ENCODE peak calls at places on chromosome 17, in eight cellular contexts. One of them, this sample, is unnamed.

GRCh38 chr17:62064791-62065563 is at the start of gene MED13:
- DNase-seq in NCI-H1105 treated with DMSO at 0.1 percent for 48 hours: peak
- DNase-seq in choroid plexus epithelial cell: peak
- DNase-seq in activated CD4-positive, alpha-beta T cell treated with anti-CD3 and anti-CD28 coated beads, Interleukin-2, amount 10 ng/mL, durations not matched to agents 7 days and 5 days: peak
- DNase-seq in stimulated activated naive B cell treated with anti-CD40 and anti-IgM and Interleukin-4, amounts not matched to agents 10 μg/mL and 1 μg/mL and 100 μg/mL, for 72 hours: peak
- DNase-seq in endothelial cell: peak
- DNase-seq in NCI-H1436: peak
- DNase-seq in GM10248: peak
- DNase-seq in this sample: peak

GRCh38 chr17:44004761-44005526 is 522 bp downstream of the NAGS start:
- DNase-seq in activated CD4-positive, alpha-beta T cell treated with anti-CD3 and anti-CD28 coated beads, Interleukin-2, amount 10 ng/mL, durations not matched to agents 7 days and 5 days: no peak
- DNase-seq in endothelial cell: peak
- DNase-seq in GM10248: no peak
- DNase-seq in stimulated activated naive B cell treated with anti-CD40 and anti-IgM and Interleukin-4, amounts not matched to agents 10 μg/mL and 1 μg/mL and 100 μg/mL, for 72 hours: no peak
- DNase-seq in NCI-H1436: no peak
- DNase-seq in choroid plexus epithelial cell: no peak
- DNase-seq in NCI-H1105 treated with DMSO at 0.1 percent for 48 hours: no peak
- DNase-seq in this sample: no peak

GRCh38 chr17:29577009-29577777 is 8.7 kb downstream of the TP53I13 start:
- DNase-seq in NCI-H1105 treated with DMSO at 0.1 percent for 48 hours: no peak
- DNase-seq in GM10248: no peak
- DNase-seq in stimulated activated naive B cell treated with anti-CD40 and anti-IgM and Interleukin-4, amounts not matched to agents 10 μg/mL and 1 μg/mL and 100 μg/mL, for 72 hours: no peak
- DNase-seq in choroid plexus epithelial cell: no peak
- DNase-seq in activated CD4-positive, alpha-beta T cell treated with anti-CD3 and anti-CD28 coated beads, Interleukin-2, amount 10 ng/mL, durations not matched to agents 7 days and 5 days: no peak
- DNase-seq in NCI-H1436: no peak
- DNase-seq in endothelial cell: no peak
- DNase-seq in this sample: no peak

GRCh38 chr17:17804007-17804406 is 32.8 kb downstream of the SREBF1 start:
- DNase-seq in NCI-H1436: no peak
- DNase-seq in NCI-H1105 treated with DMSO at 0.1 percent for 48 hours: no peak
- DNase-seq in stimulated activated naive B cell treated with anti-CD40 and anti-IgM and Interleukin-4, amounts not matched to agents 10 μg/mL and 1 μg/mL and 100 μg/mL, for 72 hours: no peak
- DNase-seq in GM10248: no peak
- DNase-seq in activated CD4-positive, alpha-beta T cell treated with anti-CD3 and anti-CD28 coated beads, Interleukin-2, amount 10 ng/mL, durations not matched to agents 7 days and 5 days: no peak
- DNase-seq in choroid plexus epithelial cell: no peak
- DNase-seq in endothelial cell: no peak
- DNase-seq in this sample: no peak

GRCh38 chr17:2292100-2292499 is 11.5 kb downstream of the SMG6 start:
- DNase-seq in NCI-H1105 treated with DMSO at 0.1 percent for 48 hours: no peak
- DNase-seq in stimulated activated naive B cell treated with anti-CD40 and anti-IgM and Interleukin-4, amounts not matched to agents 10 μg/mL and 1 μg/mL and 100 μg/mL, for 72 hours: no peak
- DNase-seq in activated CD4-positive, alpha-beta T cell treated with anti-CD3 and anti-CD28 coated beads, Interleukin-2, amount 10 ng/mL, durations not matched to agents 7 days and 5 days: no peak
- DNase-seq in NCI-H1436: no peak
- DNase-seq in choroid plexus epithelial cell: peak
- DNase-seq in endothelial cell: no peak
- DNase-seq in GM10248: no peak
- DNase-seq in this sample: no peak

GRCh38 chr17:42055496-42055895 is 5.1 kb upstream of the C17orf113 start:
- DNase-seq in endothelial cell: no peak
- DNase-seq in activated CD4-positive, alpha-beta T cell treated with anti-CD3 and anti-CD28 coated beads, Interleukin-2, amount 10 ng/mL, durations not matched to agents 7 days and 5 days: no peak
- DNase-seq in choroid plexus epithelial cell: no peak
- DNase-seq in GM10248: no peak
- DNase-seq in NCI-H1436: no peak
- DNase-seq in NCI-H1105 treated with DMSO at 0.1 percent for 48 hours: no peak
- DNase-seq in stimulated activated naive B cell treated with anti-CD40 and anti-IgM and Interleukin-4, amounts not matched to agents 10 μg/mL and 1 μg/mL and 100 μg/mL, for 72 hours: no peak
- DNase-seq in this sample: no peak

GRCh38 chr17:73292031-73292531 is 19.7 kb downstream of the CDC42EP4 start:
- DNase-seq in NCI-H1105 treated with DMSO at 0.1 percent for 48 hours: no peak
- DNase-seq in choroid plexus epithelial cell: peak
- DNase-seq in GM10248: no peak
- DNase-seq in stimulated activated naive B cell treated with anti-CD40 and anti-IgM and Interleukin-4, amounts not matched to agents 10 μg/mL and 1 μg/mL and 100 μg/mL, for 72 hours: no peak
- DNase-seq in endothelial cell: no peak
- DNase-seq in activated CD4-positive, alpha-beta T cell treated with anti-CD3 and anti-CD28 coated beads, Interleukin-2, amount 10 ng/mL, durations not matched to agents 7 days and 5 days: no peak
- DNase-seq in NCI-H1436: no peak
- DNase-seq in this sample: no peak

GRCh38 chr17:34728771-34729310 is 149.5 kb downstream of the TMEM132E start:
- DNase-seq in GM10248: no peak
- DNase-seq in NCI-H1436: no peak
- DNase-seq in choroid plexus epithelial cell: no peak
- DNase-seq in NCI-H1105 treated with DMSO at 0.1 percent for 48 hours: no peak
- DNase-seq in activated CD4-positive, alpha-beta T cell treated with anti-CD3 and anti-CD28 coated beads, Interleukin-2, amount 10 ng/mL, durations not matched to agents 7 days and 5 days: no peak
- DNase-seq in stimulated activated naive B cell treated with anti-CD40 and anti-IgM and Interleukin-4, amounts not matched to agents 10 μg/mL and 1 μg/mL and 100 μg/mL, for 72 hours: no peak
- DNase-seq in endothelial cell: no peak
- DNase-seq in this sample: no peak

GRCh38 chr17:58338907-58339774 is 10.5 kb upstream of the TSPOAP1 start:
- DNase-seq in stimulated activated naive B cell treated with anti-CD40 and anti-IgM and Interleukin-4, amounts not matched to agents 10 μg/mL and 1 μg/mL and 100 μg/mL, for 72 hours: peak
- DNase-seq in choroid plexus epithelial cell: peak
- DNase-seq in endothelial cell: peak
- DNase-seq in NCI-H1105 treated with DMSO at 0.1 percent for 48 hours: no peak
- DNase-seq in activated CD4-positive, alpha-beta T cell treated with anti-CD3 and anti-CD28 coated beads, Interleukin-2, amount 10 ng/mL, durations not matched to agents 7 days and 5 days: peak
- DNase-seq in GM10248: peak
- DNase-seq in NCI-H1436: no peak
- DNase-seq in this sample: no peak

GRCh38 chr17:82297280-82297803 is 20.1 kb downstream of the CD7 start:
- DNase-seq in GM10248: peak
- DNase-seq in choroid plexus epithelial cell: peak
- DNase-seq in stimulated activated naive B cell treated with anti-CD40 and anti-IgM and Interleukin-4, amounts not matched to agents 10 μg/mL and 1 μg/mL and 100 μg/mL, for 72 hours: peak
- DNase-seq in endothelial cell: no peak
- DNase-seq in NCI-H1436: no peak
- DNase-seq in NCI-H1105 treated with DMSO at 0.1 percent for 48 hours: no peak
- DNase-seq in activated CD4-positive, alpha-beta T cell treated with anti-CD3 and anti-CD28 coated beads, Interleukin-2, amount 10 ng/mL, durations not matched to agents 7 days and 5 days: peak
- DNase-seq in this sample: no peak

GRCh38 chr17:80961931-80962330 is 29.7 kb upstream of the CHMP6 start:
- DNase-seq in endothelial cell: no peak
- DNase-seq in choroid plexus epithelial cell: no peak
- DNase-seq in stimulated activated naive B cell treated with anti-CD40 and anti-IgM and Interleukin-4, amounts not matched to agents 10 μg/mL and 1 μg/mL and 100 μg/mL, for 72 hours: no peak
- DNase-seq in activated CD4-positive, alpha-beta T cell treated with anti-CD3 and anti-CD28 coated beads, Interleukin-2, amount 10 ng/mL, durations not matched to agents 7 days and 5 days: no peak
- DNase-seq in GM10248: no peak
- DNase-seq in NCI-H1436: no peak
- DNase-seq in NCI-H1105 treated with DMSO at 0.1 percent for 48 hours: no peak
- DNase-seq in this sample: no peak

GRCh38 chr17:63249256-63250006 is 196.7 kb downstream of the CYB561 start:
- DNase-seq in GM10248: no peak
- DNase-seq in activated CD4-positive, alpha-beta T cell treated with anti-CD3 and anti-CD28 coated beads, Interleukin-2, amount 10 ng/mL, durations not matched to agents 7 days and 5 days: no peak
- DNase-seq in stimulated activated naive B cell treated with anti-CD40 and anti-IgM and Interleukin-4, amounts not matched to agents 10 μg/mL and 1 μg/mL and 100 μg/mL, for 72 hours: no peak
- DNase-seq in endothelial cell: no peak
- DNase-seq in NCI-H1105 treated with DMSO at 0.1 percent for 48 hours: no peak
- DNase-seq in choroid plexus epithelial cell: peak
- DNase-seq in NCI-H1436: no peak
- DNase-seq in this sample: no peak

GRCh38 chr17:76612977-76613851 is 27.6 kb upstream of the ST6GALNAC2 start:
- DNase-seq in NCI-H1436: no peak
- DNase-seq in stimulated activated naive B cell treated with anti-CD40 and anti-IgM and Interleukin-4, amounts not matched to agents 10 μg/mL and 1 μg/mL and 100 μg/mL, for 72 hours: no peak
- DNase-seq in NCI-H1105 treated with DMSO at 0.1 percent for 48 hours: no peak
- DNase-seq in choroid plexus epithelial cell: no peak
- DNase-seq in endothelial cell: no peak
- DNase-seq in GM10248: no peak
- DNase-seq in activated CD4-positive, alpha-beta T cell treated with anti-CD3 and anti-CD28 coated beads, Interleukin-2, amount 10 ng/mL, durations not matched to agents 7 days and 5 days: no peak
- DNase-seq in this sample: no peak

GRCh38 chr17:41647940-41648410 is 23.6 kb upstream of the KRT17 start:
- DNase-seq in stimulated activated naive B cell treated with anti-CD40 and anti-IgM and Interleukin-4, amounts not matched to agents 10 μg/mL and 1 μg/mL and 100 μg/mL, for 72 hours: peak
- DNase-seq in NCI-H1436: peak
- DNase-seq in choroid plexus epithelial cell: peak
- DNase-seq in NCI-H1105 treated with DMSO at 0.1 percent for 48 hours: peak
- DNase-seq in endothelial cell: peak
- DNase-seq in GM10248: peak
- DNase-seq in activated CD4-positive, alpha-beta T cell treated with anti-CD3 and anti-CD28 coated beads, Interleukin-2, amount 10 ng/mL, durations not matched to agents 7 days and 5 days: peak
- DNase-seq in this sample: peak

GRCh38 chr17:59791603-59792457 is 84.4 kb downstream of the VMP1 start:
- DNase-seq in choroid plexus epithelial cell: peak
- DNase-seq in stimulated activated naive B cell treated with anti-CD40 and anti-IgM and Interleukin-4, amounts not matched to agents 10 μg/mL and 1 μg/mL and 100 μg/mL, for 72 hours: no peak
- DNase-seq in GM10248: no peak
- DNase-seq in activated CD4-positive, alpha-beta T cell treated with anti-CD3 and anti-CD28 coated beads, Interleukin-2, amount 10 ng/mL, durations not matched to agents 7 days and 5 days: no peak
- DNase-seq in NCI-H1105 treated with DMSO at 0.1 percent for 48 hours: no peak
- DNase-seq in endothelial cell: no peak
- DNase-seq in NCI-H1436: no peak
- DNase-seq in this sample: no peak

GRCh38 chr17:77889866-77890760 is 68.4 kb upstream of the TNRC6C start:
- DNase-seq in activated CD4-positive, alpha-beta T cell treated with anti-CD3 and anti-CD28 coated beads, Interleukin-2, amount 10 ng/mL, durations not matched to agents 7 days and 5 days: no peak
- DNase-seq in GM10248: no peak
- DNase-seq in NCI-H1436: no peak
- DNase-seq in NCI-H1105 treated with DMSO at 0.1 percent for 48 hours: no peak
- DNase-seq in choroid plexus epithelial cell: no peak
- DNase-seq in endothelial cell: no peak
- DNase-seq in stimulated activated naive B cell treated with anti-CD40 and anti-IgM and Interleukin-4, amounts not matched to agents 10 μg/mL and 1 μg/mL and 100 μg/mL, for 72 hours: no peak
- DNase-seq in this sample: no peak

GRCh38 chr17:51319186-51319585 is 58.8 kb downstream of the UTP18 start:
- DNase-seq in NCI-H1436: no peak
- DNase-seq in stimulated activated naive B cell treated with anti-CD40 and anti-IgM and Interleukin-4, amounts not matched to agents 10 μg/mL and 1 μg/mL and 100 μg/mL, for 72 hours: no peak
- DNase-seq in NCI-H1105 treated with DMSO at 0.1 percent for 48 hours: no peak
- DNase-seq in GM10248: no peak
- DNase-seq in endothelial cell: no peak
- DNase-seq in choroid plexus epithelial cell: no peak
- DNase-seq in activated CD4-positive, alpha-beta T cell treated with anti-CD3 and anti-CD28 coated beads, Interleukin-2, amount 10 ng/mL, durations not matched to agents 7 days and 5 days: no peak
- DNase-seq in this sample: no peak

This sample was measured in GM19239.